ENCODE peak calls at places on chromosomes 5 and 9, in five cellular contexts. Z is GF-D8, G is PC-9, E is RWPE2, R is iPS-NIHi11. V is an unnamed sample.

GRCh38 chr5:62767650-62768049 is 189.0 kb downstream of the LRRC70 start:
- DNase-seq in G (no peak), R (no peak), E (no peak), Z (no peak), V (no peak)

GRCh38 chr9:81559741-81560140 is 129.6 kb downstream of the TLE1 start:
- DNase-seq in G (peak), R (no peak), Z (no peak), E (no peak), V (peak)

GRCh38 chr5:94908889-94909480 is 290.5 kb downstream of the SLF1 start:
- DNase-seq in Z (no peak), R (peak), E (no peak), G (no peak), V (no peak)

GRCh38 chr9:4211022-4211421 is 88.8 kb downstream of the GLIS3 start:
- DNase-seq in E (no peak), R (no peak), Z (no peak), G (no peak), V (no peak)

GRCh38 chr5:133738271-133738670 is 125.9 kb upstream of the FSTL4 start:
- DNase-seq in R (no peak), E (no peak), Z (no peak), G (no peak), V (no peak)

GRCh38 chr5:67648201-67648671 is 451.6 kb upstream of the CD180 start:
- DNase-seq in Z (no peak), E (no peak), G (no peak), R (no peak), V (no peak)

GRCh38 chr9:124696101-124696500 is 75.0 kb downstream of the NR6A1 start:
- DNase-seq in R (no peak), G (peak), Z (no peak), E (no peak), V (peak)

GRCh38 chr9:123745933-123746332 is 184.0 kb downstream of the DENND1A start:
- DNase-seq in R (no peak), E (no peak), G (no peak), Z (no peak), V (no peak)

GRCh38 chr9:85723220-85723619 is 18.5 kb downstream of the AGTPBP1 start:
- DNase-seq in R (no peak), G (no peak), E (no peak), Z (no peak), V (no peak)

V was measured in trophoblast cell.